ENCODE peak calls at places on chromosomes 13 and 19, in six cellular contexts. T is GM10248, I is T-helper 17 cell, Q is Caco-2, O is BJ, S is AG08396. G is an unnamed sample.

GRCh38 chr13:77429320-77430142 is 102.6 kb upstream of the MYCBP2 start:
- DNase-seq in O (no peak), Q (no peak), I (no peak), S (no peak), T (peak; percentile 39), G (no peak)

GRCh38 chr19:11025006-11025405 is 64.2 kb downstream of the SMARCA4 start:
- DNase-seq in Q (no peak), O (no peak), I (no peak), T (no peak), S (no peak), G (no peak)

GRCh38 chr19:30089086-30089665 is 147.1 kb downstream of the URI1 start:
- DNase-seq in S (no peak), I (no peak), T (no peak), Q (no peak), O (no peak), G (peak; percentile 38)

GRCh38 chr19:55487884-55488687 is at the start of gene SSC5D:
- DNase-seq in T (no peak), S (peak; percentile 78), O (no peak), Q (no peak), I (no peak), G (no peak)

GRCh38 chr19:43741075-43741840 is 13.5 kb downstream of the SMG9 start:
- DNase-seq in T (no peak), S (no peak), I (no peak), Q (no peak), O (no peak), G (no peak)

GRCh38 chr13:33761744-33762143 is 56.2 kb upstream of the RFC3 start:
- DNase-seq in I (no peak), O (no peak), S (peak; percentile 8), T (no peak), Q (no peak), G (no peak)

GRCh38 chr19:611506-611869 is 21.8 kb downstream of the HCN2 start:
- DNase-seq in I (no peak), O (peak; percentile 93), S (peak; percentile 94), T (no peak), Q (no peak), G (no peak)

GRCh38 chr13:26168276-26168814 is 53.8 kb downstream of the RNF6 start:
- DNase-seq in Q (no peak), I (no peak), S (no peak), T (no peak), O (no peak), G (no peak)

GRCh38 chr19:49761625-49762311 is 1.3 kb downstream of the TSKS start:
- DNase-seq in O (no peak), I (no peak), Q (no peak), S (no peak), T (no peak), G (no peak)

GRCh38 chr19:43624933-43625332 is 5.5 kb upstream of the ZNF428 start:
- DNase-seq in S (no peak), I (peak; percentile 87), O (no peak), Q (no peak), T (peak; percentile 87), G (no peak)

GRCh38 chr13:48156466-48156865 is 61.6 kb upstream of the MED4 start:
- DNase-seq in T (no peak), I (peak; percentile 68), O (no peak), S (no peak), Q (no peak), G (no peak)

GRCh38 chr13:72121466-72121865 is 254.5 kb upstream of the DACH1 start:
- DNase-seq in S (no peak), T (no peak), Q (no peak), O (no peak), I (no peak), G (no peak)

GRCh38 chr13:112928020-112928931 is 40.7 kb upstream of the MCF2L start:
- DNase-seq in Q (no peak), T (no peak), S (no peak), I (no peak), O (no peak), G (no peak)

GRCh38 chr13:45872574-45872973 is 21.0 kb upstream of the SIAH3 start:
- DNase-seq in S (no peak), T (no peak), O (no peak), Q (no peak), I (no peak), G (no peak)

GRCh38 chr13:19058566-19058965 is 123.1 kb downstream of the TUBA3C start:
- DNase-seq in T (no peak), O (no peak), I (no peak), S (no peak), Q (no peak), G (no peak)

GRCh38 chr13:109843695-109844094 is 57.3 kb upstream of the IRS2 start:
- DNase-seq in S (no peak), Q (no peak), I (no peak), O (no peak), T (no peak), G (no peak)

GRCh38 chr19:22595918-22596341 is 38.2 kb upstream of the ZNF492 start:
- DNase-seq in O (no peak), S (no peak), Q (no peak), T (no peak), I (no peak), G (no peak)

GRCh38 chr19:6061420-6062130 is 48.7 kb downstream of the RFX2 start:
- DNase-seq in O (no peak), I (no peak), T (no peak), Q (no peak), S (no peak), G (no peak)

GRCh38 chr19:36051236-36051635 is 2.8 kb downstream of the THAP8 start:
- DNase-seq in T (no peak), Q (no peak), S (no peak), O (no peak), I (no peak), G (no peak)

GRCh38 chr19:20664917-20665781 is 3.8 kb upstream of the ZNF626 start:
- DNase-seq in T (no peak), I (no peak), S (peak; percentile 28), O (no peak), Q (no peak), G (no peak)

GRCh38 chr13:110400786-110401533 is 93.9 kb downstream of the COL4A2 start:
- DNase-seq in T (no peak), O (peak; percentile 80), S (no peak), I (no peak), Q (no peak), G (no peak)

GRCh38 chr13:34926513-34926912 is 15.6 kb upstream of the NBEA start:
- DNase-seq in I (no peak), Q (no peak), O (peak; percentile 9), S (no peak), T (no peak), G (no peak)

GRCh38 chr13:33846306-33847062 is 28.5 kb downstream of the RFC3 start:
- DNase-seq in Q (peak; percentile 70), I (no peak), O (no peak), S (no peak), T (no peak), G (no peak)

GRCh38 chr13:113404723-113405471 is 41.0 kb upstream of the GRTP1 start:
- DNase-seq in S (no peak), Q (peak; percentile 30), T (no peak), I (no peak), O (no peak), G (peak; percentile 62)

GRCh38 chr19:12825259-12826131 is 8.9 kb downstream of the RTBDN start:
- DNase-seq in I (no peak), Q (no peak), T (no peak), O (no peak), S (peak; percentile 65), G (no peak)

GRCh38 chr19:13022859-13023636 is 27.8 kb downstream of the NFIX start:
- DNase-seq in S (peak; percentile 88), O (peak; percentile 89), Q (no peak), T (peak; percentile 56), I (no peak), G (peak; percentile 85)

GRCh38 chr19:50310759-50311465 is 18.3 kb downstream of the KCNC3 start:
- DNase-seq in Q (no peak), I (no peak), O (no peak), S (no peak), T (no peak), G (no peak)

GRCh38 chr13:26529441-26529840 is 28.0 kb upstream of the WASF3 start:
- DNase-seq in O (no peak), S (peak; percentile 65), Q (peak; percentile 67), T (peak; percentile 25), I (no peak), G (no peak)

GRCh38 chr19:30168760-30169159 is 203.4 kb upstream of the ZNF536 start:
- DNase-seq in O (no peak), T (no peak), S (no peak), I (no peak), Q (no peak), G (no peak)

GRCh38 chr19:40754611-40755247 is 3.7 kb downstream of the SNRPA start:
- DNase-seq in Q (no peak), O (no peak), T (no peak), I (no peak), S (no peak), G (no peak)

GRCh38 chr19:7916137-7916907 is 1.7 kb downstream of the TGFBR3L start:
- DNase-seq in S (peak; percentile 63), Q (peak; percentile 43), O (no peak), I (peak; percentile 46), T (no peak), G (no peak)

GRCh38 chr19:44943801-44944249 is 1.8 kb downstream of the APOC4 start:
- DNase-seq in T (peak; percentile 90), I (no peak), Q (no peak), O (no peak), S (no peak), G (no peak)

GRCh38 chr13:75482070-75482819 is at the start of gene TBC1D4:
- DNase-seq in I (peak; percentile 20), T (peak; percentile 82), Q (peak; percentile 95), S (peak; percentile 76), O (peak; percentile 62), G (peak; percentile 80)

GRCh38 chr13:40271931-40272775 is 394.3 kb downstream of the FOXO1 start:
- DNase-seq in I (no peak), O (peak; percentile 89), T (no peak), S (peak; percentile 50), Q (no peak), G (no peak)

GRCh38 chr13:45396548-45397095 is 21.6 kb downstream of the SLC25A30 start:
- DNase-seq in S (no peak), I (no peak), O (no peak), Q (no peak), T (no peak), G (no peak)

GRCh38 chr13:42392180-42392579 is 120.2 kb downstream of the AKAP11 start:
- DNase-seq in S (no peak), I (no peak), O (no peak), T (no peak), Q (no peak), G (no peak)

GRCh38 chr19:22622901-22623840 is 11.0 kb upstream of the ZNF492 start:
- DNase-seq in I (no peak), S (no peak), T (no peak), Q (no peak), O (no peak), G (no peak)

GRCh38 chr13:99932912-99933311 is 38.7 kb downstream of the ZIC5 start:
- DNase-seq in O (no peak), I (no peak), Q (no peak), S (no peak), T (no peak), G (no peak)